ENCODE peak calls at places on chromosomes 16 and 17, in seven cellular contexts. T is heart left ventricle, X is A549, S is HCT116, C is IMR-90, F is heart right ventricle, N is GM23338. P is an unnamed sample.

GRCh38 chr17:50079334-50080095 is 15.6 kb upstream of the PDK2 start:
- DNase-seq in T (no peak), X (peak), S (peak), C (no peak), F (no peak), N (peak), P (no peak)

GRCh38 chr16:67594956-67595355 is 32.6 kb downstream of the CTCF start:
- DNase-seq in T (no peak), X (no peak), S (no peak), C (peak), F (no peak), N (peak), P (no peak)

GRCh38 chr16:3879887-3880564 is 487 bp downstream of the CREBBP start:
- DNase-seq in T (peak), X (peak), S (no peak), C (peak), F (peak), N (peak), P (no peak)

GRCh38 chr17:64343833-64344637 is 46.6 kb downstream of the PECAM1 start:
- DNase-seq in T (peak), X (peak), S (no peak), C (peak), F (peak), N (peak), P (no peak)

GRCh38 chr16:27726621-27727275 is 176.8 kb downstream of the KATNIP start:
- DNase-seq in T (no peak), X (no peak), S (no peak), C (peak), F (no peak), N (no peak), P (no peak)

GRCh38 chr16:3876695-3877094 is 3.8 kb downstream of the CREBBP start:
- DNase-seq in T (no peak), X (no peak), S (no peak), C (peak), F (no peak), N (no peak), P (no peak)

GRCh38 chr16:69105501-69106361 is at the start of gene HAS3:
- DNase-seq in T (peak), X (peak), S (peak), C (peak), F (no peak), N (peak), P (no peak)

GRCh38 chr16:54942353-54942943 is 11.8 kb downstream of the IRX5 start:
- DNase-seq in T (no peak), X (no peak), S (no peak), C (no peak), F (no peak), N (no peak), P (no peak)

GRCh38 chr17:1709971-1710806 is at the start of gene TLCD2:
- DNase-seq in T (peak), X (peak), S (peak), C (peak), F (peak), N (peak), P (no peak)

GRCh38 chr17:79796570-79797491 is at the start of gene CBX8:
- DNase-seq in T (peak), X (peak), S (peak), C (peak), F (peak), N (peak), P (peak)
- TF ChIP-seq CTCF in T (peak), X (no peak), S (no peak), C (peak), F (peak), N (peak), P (no peak)

DNA sequence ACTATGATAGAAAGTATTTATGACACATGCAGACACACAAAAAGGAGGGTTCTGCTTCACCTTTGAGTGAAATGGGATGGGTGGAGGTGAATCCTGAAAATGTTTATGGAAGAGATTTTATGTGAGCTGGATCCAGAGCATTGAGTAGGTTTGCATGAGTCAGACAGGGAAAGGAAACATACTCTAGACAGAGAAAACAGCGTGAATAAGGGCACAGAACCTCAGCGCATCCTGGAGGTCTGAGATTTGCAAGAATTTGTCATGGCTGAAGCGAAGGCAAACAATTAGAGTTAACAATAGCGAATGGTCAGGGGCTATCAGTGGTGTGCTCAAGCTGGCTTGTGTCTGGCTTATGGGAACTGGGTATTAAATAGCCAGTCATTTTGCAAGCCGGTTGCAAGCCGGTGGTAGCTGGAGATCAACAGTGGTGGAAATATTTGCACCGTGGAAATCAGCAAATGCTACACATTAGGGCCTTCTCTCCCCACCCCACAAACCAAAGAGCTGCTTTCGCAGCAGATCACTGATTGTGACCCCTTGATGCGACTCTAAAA is 36.4 kb downstream of the MAP2K6 start:
- DNase-seq in T (no peak), X (no peak), S (no peak), C (no peak), F (no peak), N (no peak), P (no peak)
- H3K4me3 ChIP-seq in T (no peak), X (no peak), S (no peak), C (no peak), F (no peak), N (no peak), P (no peak)

GRCh38 chr16:87806608-87807546 is 41.1 kb upstream of the KLHDC4 start:
- DNase-seq in T (peak), X (peak), S (peak), C (peak), F (peak), N (no peak), P (peak)
- TF ChIP-seq CTCF in T (no peak), X (no peak), S (no peak), C (no peak), F (no peak), N (no peak), P (no peak)

DNA sequence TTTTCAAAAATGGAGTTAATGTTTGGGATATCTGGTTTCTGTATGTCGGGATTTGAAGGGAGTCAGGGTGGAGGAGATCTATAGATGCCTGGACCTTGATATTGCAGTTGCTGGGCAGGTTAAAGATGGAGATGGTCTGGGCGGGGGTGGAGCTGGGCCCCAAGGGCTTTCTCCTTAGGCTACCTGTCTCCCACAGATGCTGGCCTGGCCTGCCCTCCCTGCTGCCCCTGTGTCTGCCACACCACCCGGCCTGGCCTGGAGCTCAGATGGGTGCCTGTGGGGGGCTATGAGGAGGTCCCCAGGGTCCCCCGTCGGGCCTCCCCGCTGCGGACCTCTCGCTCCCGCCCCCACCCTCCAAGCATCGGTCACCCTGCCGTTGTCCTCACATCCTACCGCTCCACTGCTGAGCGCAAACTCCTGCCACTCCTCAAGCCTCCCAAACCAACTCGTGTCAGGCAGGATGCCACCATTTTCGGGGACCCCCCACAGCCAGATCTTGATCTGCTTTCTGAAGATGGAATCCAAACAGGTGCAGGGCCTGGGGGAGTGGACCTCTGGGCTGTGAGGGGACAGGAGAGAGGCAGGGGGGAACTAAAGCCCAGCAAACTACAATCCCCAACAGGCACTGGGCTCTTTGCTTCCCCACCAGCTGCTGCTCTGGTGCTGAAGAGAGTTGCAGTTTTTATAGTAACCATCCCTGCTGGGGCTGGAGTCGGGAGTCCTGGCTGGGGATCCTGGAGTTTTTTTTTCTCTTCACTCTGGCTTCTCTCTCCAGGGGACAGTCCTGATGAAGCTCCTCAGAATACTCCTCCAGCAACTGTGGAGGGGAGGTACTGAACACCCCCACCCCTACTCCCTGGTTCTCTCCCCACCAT is 2.9 kb downstream of the ARHGEF15 start:
- DNase-seq in T (no peak), X (no peak), S (no peak), C (no peak), F (no peak), N (no peak), P (no peak)
- H3K4me3 ChIP-seq in T (peak), X (no peak), S (no peak), C (no peak), F (peak), N (no peak), P (no peak)

DNA sequence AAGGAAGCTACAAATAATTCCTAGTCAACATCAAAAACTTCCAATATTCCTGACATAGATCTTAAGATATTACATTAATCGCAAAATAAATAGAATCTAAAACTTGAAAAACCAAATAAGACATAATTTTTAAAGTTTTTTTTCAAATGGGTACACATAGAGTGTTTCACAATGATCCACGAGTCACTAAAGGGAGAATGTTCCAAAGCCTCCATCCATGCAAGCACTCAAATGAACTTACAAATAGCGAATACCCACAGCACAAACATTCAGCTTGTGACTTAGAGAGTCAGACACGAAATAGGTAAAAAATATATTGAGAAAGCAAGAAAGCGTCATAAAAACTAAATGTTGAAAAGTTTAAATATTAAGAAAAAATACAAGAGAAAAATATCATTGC is 65.7 kb downstream of the CEP112 start:
- DNase-seq in T (no peak), X (no peak), S (no peak), C (peak), F (no peak), N (no peak), P (no peak)
- TF ChIP-seq CTCF in T (no peak), X (no peak), S (no peak), C (no peak), F (no peak), N (no peak), P (no peak)

GRCh38 chr17:48589831-48590602 is at the start of gene HOXB3:
- DNase-seq in T (no peak), X (no peak), S (no peak), C (peak), F (no peak), N (no peak), P (no peak)
- H3K4me3 ChIP-seq in T (no peak), X (no peak), S (no peak), C (peak), F (no peak), N (no peak), P (no peak)

DNA sequence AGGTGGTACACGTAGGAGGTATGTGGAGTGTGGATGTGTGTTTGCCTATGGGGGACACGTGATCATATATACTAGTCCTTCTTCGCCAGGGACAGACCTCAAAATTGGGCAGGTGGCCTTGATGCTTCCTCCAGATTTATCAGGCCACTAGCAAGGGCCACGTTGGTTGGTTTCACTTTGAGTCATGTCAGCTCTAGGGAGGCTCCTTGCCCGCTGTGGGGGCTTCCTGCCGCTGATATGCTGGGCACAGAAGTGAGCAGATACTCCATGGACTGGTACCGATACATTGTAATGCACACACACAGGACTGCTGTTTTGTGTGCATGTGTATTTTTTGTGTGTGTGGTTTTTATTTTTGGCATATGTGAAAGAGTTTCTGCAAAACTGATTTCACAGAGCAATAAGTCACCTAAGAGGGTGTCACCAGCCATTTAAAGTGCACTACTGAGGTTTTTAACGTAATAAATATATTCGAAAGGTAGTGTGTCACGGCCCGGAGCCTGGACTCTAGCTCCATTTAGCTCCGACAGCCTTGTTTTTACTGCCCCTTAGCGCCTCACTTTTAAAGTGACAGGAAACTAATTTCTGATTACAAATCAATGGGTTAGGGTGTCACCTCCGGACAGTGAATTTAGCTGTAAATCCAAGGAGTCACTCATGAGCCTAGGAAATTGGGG is 605.5 kb upstream of the SALL1 start:
- DNase-seq in T (no peak), X (no peak), S (no peak), C (no peak), F (no peak), N (no peak), P (no peak)
- TF ChIP-seq CTCF in T (no peak), X (no peak), S (no peak), C (no peak), F (no peak), N (peak), P (no peak)